ENCODE peak calls at places on chromosomes 13 and 19, in nine cellular contexts. One of them, this sample, is unnamed.

GRCh38 chr13:72694314-72694713 is 33.1 kb downstream of the MZT1 start:
- DNase-seq in heart right ventricle: no peak
- DNase-seq in osteocyte: no peak
- DNase-seq in activated T-helper 2 cell treated with anti-CD3 and anti-CD28 coated beads, Interferon-gamma antibody, Interleukin-2, Interleukin-4, amounts not matched to agents 10 μg/mL and 5 μg/mL and 100 μg/mL, durations not matched to agents 14 hours and 24 hours and 36 hours: no peak
- DNase-seq in stimulated activated naive CD8-positive, alpha-beta T cell treated with anti-CD3 and anti-CD28 coated beads, Interleukin-15, Interleukin-2, amounts not matched to agents 100 U/mL and 50 U/mL, for 24 hours: no peak
- DNase-seq in lower leg skin: no peak
- DNase-seq in foreskin keratinocyte: no peak
- DNase-seq in activated T-cell treated with anti-CD3 and anti-CD28 coated beads for 4 hours: no peak
- DNase-seq in progenitor cell of endocrine pancreas: no peak
- DNase-seq in this sample: no peak

GRCh38 chr19:48033604-48034003 is 10.3 kb downstream of the CABP5 start:
- DNase-seq in heart right ventricle: no peak
- DNase-seq in osteocyte: no peak
- DNase-seq in activated T-helper 2 cell treated with anti-CD3 and anti-CD28 coated beads, Interferon-gamma antibody, Interleukin-2, Interleukin-4, amounts not matched to agents 10 μg/mL and 5 μg/mL and 100 μg/mL, durations not matched to agents 14 hours and 24 hours and 36 hours: no peak
- DNase-seq in stimulated activated naive CD8-positive, alpha-beta T cell treated with anti-CD3 and anti-CD28 coated beads, Interleukin-15, Interleukin-2, amounts not matched to agents 100 U/mL and 50 U/mL, for 24 hours: no peak
- DNase-seq in lower leg skin: no peak
- DNase-seq in foreskin keratinocyte: no peak
- DNase-seq in activated T-cell treated with anti-CD3 and anti-CD28 coated beads for 4 hours: no peak
- DNase-seq in progenitor cell of endocrine pancreas: no peak
- DNase-seq in this sample: no peak

GRCh38 chr19:35262101-35262761 is 6.5 kb upstream of the USF2 start:
- DNase-seq in heart right ventricle: no peak
- DNase-seq in osteocyte: peak; percentile 75
- DNase-seq in activated T-helper 2 cell treated with anti-CD3 and anti-CD28 coated beads, Interferon-gamma antibody, Interleukin-2, Interleukin-4, amounts not matched to agents 10 μg/mL and 5 μg/mL and 100 μg/mL, durations not matched to agents 14 hours and 24 hours and 36 hours: no peak
- DNase-seq in stimulated activated naive CD8-positive, alpha-beta T cell treated with anti-CD3 and anti-CD28 coated beads, Interleukin-15, Interleukin-2, amounts not matched to agents 100 U/mL and 50 U/mL, for 24 hours: peak; percentile 2
- DNase-seq in lower leg skin: no peak
- DNase-seq in foreskin keratinocyte: no peak
- DNase-seq in activated T-cell treated with anti-CD3 and anti-CD28 coated beads for 4 hours: no peak
- DNase-seq in progenitor cell of endocrine pancreas: no peak
- DNase-seq in this sample: no peak

GRCh38 chr13:95485045-95485517 is 67.4 kb upstream of the CLDN10 start:
- DNase-seq in heart right ventricle: no peak
- DNase-seq in osteocyte: no peak
- DNase-seq in activated T-helper 2 cell treated with anti-CD3 and anti-CD28 coated beads, Interferon-gamma antibody, Interleukin-2, Interleukin-4, amounts not matched to agents 10 μg/mL and 5 μg/mL and 100 μg/mL, durations not matched to agents 14 hours and 24 hours and 36 hours: no peak
- DNase-seq in stimulated activated naive CD8-positive, alpha-beta T cell treated with anti-CD3 and anti-CD28 coated beads, Interleukin-15, Interleukin-2, amounts not matched to agents 100 U/mL and 50 U/mL, for 24 hours: no peak
- DNase-seq in lower leg skin: no peak
- DNase-seq in foreskin keratinocyte: no peak
- DNase-seq in activated T-cell treated with anti-CD3 and anti-CD28 coated beads for 4 hours: no peak
- DNase-seq in progenitor cell of endocrine pancreas: no peak
- DNase-seq in this sample: peak; percentile 45

GRCh38 chr19:6042776-6043726 is 65.1 kb upstream of the RANBP3 start:
- DNase-seq in heart right ventricle: no peak
- DNase-seq in osteocyte: peak; percentile 62
- DNase-seq in activated T-helper 2 cell treated with anti-CD3 and anti-CD28 coated beads, Interferon-gamma antibody, Interleukin-2, Interleukin-4, amounts not matched to agents 10 μg/mL and 5 μg/mL and 100 μg/mL, durations not matched to agents 14 hours and 24 hours and 36 hours: no peak
- DNase-seq in stimulated activated naive CD8-positive, alpha-beta T cell treated with anti-CD3 and anti-CD28 coated beads, Interleukin-15, Interleukin-2, amounts not matched to agents 100 U/mL and 50 U/mL, for 24 hours: no peak
- DNase-seq in lower leg skin: no peak
- DNase-seq in foreskin keratinocyte: no peak
- DNase-seq in activated T-cell treated with anti-CD3 and anti-CD28 coated beads for 4 hours: no peak
- DNase-seq in progenitor cell of endocrine pancreas: no peak
- DNase-seq in this sample: no peak

GRCh38 chr13:112213467-112214245 is 146.7 kb downstream of the SOX1 start:
- DNase-seq in heart right ventricle: no peak
- DNase-seq in osteocyte: no peak
- DNase-seq in activated T-helper 2 cell treated with anti-CD3 and anti-CD28 coated beads, Interferon-gamma antibody, Interleukin-2, Interleukin-4, amounts not matched to agents 10 μg/mL and 5 μg/mL and 100 μg/mL, durations not matched to agents 14 hours and 24 hours and 36 hours: no peak
- DNase-seq in stimulated activated naive CD8-positive, alpha-beta T cell treated with anti-CD3 and anti-CD28 coated beads, Interleukin-15, Interleukin-2, amounts not matched to agents 100 U/mL and 50 U/mL, for 24 hours: no peak
- DNase-seq in lower leg skin: no peak
- DNase-seq in foreskin keratinocyte: no peak
- DNase-seq in activated T-cell treated with anti-CD3 and anti-CD28 coated beads for 4 hours: no peak
- DNase-seq in progenitor cell of endocrine pancreas: no peak
- DNase-seq in this sample: no peak

GRCh38 chr19:38727868-38728660 is 16.2 kb downstream of the CAPN12 start:
- DNase-seq in heart right ventricle: peak; percentile 58
- DNase-seq in osteocyte: no peak
- DNase-seq in activated T-helper 2 cell treated with anti-CD3 and anti-CD28 coated beads, Interferon-gamma antibody, Interleukin-2, Interleukin-4, amounts not matched to agents 10 μg/mL and 5 μg/mL and 100 μg/mL, durations not matched to agents 14 hours and 24 hours and 36 hours: no peak
- DNase-seq in stimulated activated naive CD8-positive, alpha-beta T cell treated with anti-CD3 and anti-CD28 coated beads, Interleukin-15, Interleukin-2, amounts not matched to agents 100 U/mL and 50 U/mL, for 24 hours: no peak
- DNase-seq in lower leg skin: peak; percentile 14
- DNase-seq in foreskin keratinocyte: no peak
- DNase-seq in activated T-cell treated with anti-CD3 and anti-CD28 coated beads for 4 hours: no peak
- DNase-seq in progenitor cell of endocrine pancreas: no peak
- DNase-seq in this sample: no peak

GRCh38 chr19:50328257-50329145 is 676 bp downstream of the KCNC3 start:
- DNase-seq in heart right ventricle: no peak
- DNase-seq in osteocyte: no peak
- DNase-seq in activated T-helper 2 cell treated with anti-CD3 and anti-CD28 coated beads, Interferon-gamma antibody, Interleukin-2, Interleukin-4, amounts not matched to agents 10 μg/mL and 5 μg/mL and 100 μg/mL, durations not matched to agents 14 hours and 24 hours and 36 hours: no peak
- DNase-seq in stimulated activated naive CD8-positive, alpha-beta T cell treated with anti-CD3 and anti-CD28 coated beads, Interleukin-15, Interleukin-2, amounts not matched to agents 100 U/mL and 50 U/mL, for 24 hours: peak; percentile 53
- DNase-seq in lower leg skin: no peak
- DNase-seq in foreskin keratinocyte: no peak
- DNase-seq in activated T-cell treated with anti-CD3 and anti-CD28 coated beads for 4 hours: no peak
- DNase-seq in progenitor cell of endocrine pancreas: no peak
- DNase-seq in this sample: no peak

GRCh38 chr19:55149078-55150003 is at the start of gene TNNT1:
- DNase-seq in heart right ventricle: no peak
- DNase-seq in osteocyte: no peak
- DNase-seq in activated T-helper 2 cell treated with anti-CD3 and anti-CD28 coated beads, Interferon-gamma antibody, Interleukin-2, Interleukin-4, amounts not matched to agents 10 μg/mL and 5 μg/mL and 100 μg/mL, durations not matched to agents 14 hours and 24 hours and 36 hours: no peak
- DNase-seq in stimulated activated naive CD8-positive, alpha-beta T cell treated with anti-CD3 and anti-CD28 coated beads, Interleukin-15, Interleukin-2, amounts not matched to agents 100 U/mL and 50 U/mL, for 24 hours: no peak
- DNase-seq in lower leg skin: no peak
- DNase-seq in foreskin keratinocyte: no peak
- DNase-seq in activated T-cell treated with anti-CD3 and anti-CD28 coated beads for 4 hours: no peak
- DNase-seq in progenitor cell of endocrine pancreas: no peak
- DNase-seq in this sample: no peak

GRCh38 chr13:41639237-41639904 is 182.0 kb downstream of the RGCC start:
- DNase-seq in heart right ventricle: no peak
- DNase-seq in osteocyte: no peak
- DNase-seq in activated T-helper 2 cell treated with anti-CD3 and anti-CD28 coated beads, Interferon-gamma antibody, Interleukin-2, Interleukin-4, amounts not matched to agents 10 μg/mL and 5 μg/mL and 100 μg/mL, durations not matched to agents 14 hours and 24 hours and 36 hours: no peak
- DNase-seq in stimulated activated naive CD8-positive, alpha-beta T cell treated with anti-CD3 and anti-CD28 coated beads, Interleukin-15, Interleukin-2, amounts not matched to agents 100 U/mL and 50 U/mL, for 24 hours: no peak
- DNase-seq in lower leg skin: no peak
- DNase-seq in foreskin keratinocyte: no peak
- DNase-seq in activated T-cell treated with anti-CD3 and anti-CD28 coated beads for 4 hours: no peak
- DNase-seq in progenitor cell of endocrine pancreas: no peak
- DNase-seq in this sample: no peak

GRCh38 chr13:75830842-75831241 is 194.7 kb downstream of the LMO7 start:
- DNase-seq in heart right ventricle: no peak
- DNase-seq in osteocyte: no peak
- DNase-seq in activated T-helper 2 cell treated with anti-CD3 and anti-CD28 coated beads, Interferon-gamma antibody, Interleukin-2, Interleukin-4, amounts not matched to agents 10 μg/mL and 5 μg/mL and 100 μg/mL, durations not matched to agents 14 hours and 24 hours and 36 hours: no peak
- DNase-seq in stimulated activated naive CD8-positive, alpha-beta T cell treated with anti-CD3 and anti-CD28 coated beads, Interleukin-15, Interleukin-2, amounts not matched to agents 100 U/mL and 50 U/mL, for 24 hours: no peak
- DNase-seq in lower leg skin: no peak
- DNase-seq in foreskin keratinocyte: no peak
- DNase-seq in activated T-cell treated with anti-CD3 and anti-CD28 coated beads for 4 hours: no peak
- DNase-seq in progenitor cell of endocrine pancreas: no peak
- DNase-seq in this sample: peak; percentile 41

GRCh38 chr13:43783820-43784219 is 3.0 kb downstream of the ENOX1 start:
- DNase-seq in heart right ventricle: peak; percentile 12
- DNase-seq in osteocyte: no peak
- DNase-seq in activated T-helper 2 cell treated with anti-CD3 and anti-CD28 coated beads, Interferon-gamma antibody, Interleukin-2, Interleukin-4, amounts not matched to agents 10 μg/mL and 5 μg/mL and 100 μg/mL, durations not matched to agents 14 hours and 24 hours and 36 hours: no peak
- DNase-seq in stimulated activated naive CD8-positive, alpha-beta T cell treated with anti-CD3 and anti-CD28 coated beads, Interleukin-15, Interleukin-2, amounts not matched to agents 100 U/mL and 50 U/mL, for 24 hours: no peak
- DNase-seq in lower leg skin: no peak
- DNase-seq in foreskin keratinocyte: no peak
- DNase-seq in activated T-cell treated with anti-CD3 and anti-CD28 coated beads for 4 hours: no peak
- DNase-seq in progenitor cell of endocrine pancreas: no peak
- DNase-seq in this sample: peak; percentile 62

GRCh38 chr19:46721269-46722003 is 4.5 kb upstream of the PRKD2 start:
- DNase-seq in heart right ventricle: no peak
- DNase-seq in osteocyte: no peak
- DNase-seq in activated T-helper 2 cell treated with anti-CD3 and anti-CD28 coated beads, Interferon-gamma antibody, Interleukin-2, Interleukin-4, amounts not matched to agents 10 μg/mL and 5 μg/mL and 100 μg/mL, durations not matched to agents 14 hours and 24 hours and 36 hours: no peak
- DNase-seq in stimulated activated naive CD8-positive, alpha-beta T cell treated with anti-CD3 and anti-CD28 coated beads, Interleukin-15, Interleukin-2, amounts not matched to agents 100 U/mL and 50 U/mL, for 24 hours: no peak
- DNase-seq in lower leg skin: no peak
- DNase-seq in foreskin keratinocyte: no peak
- DNase-seq in activated T-cell treated with anti-CD3 and anti-CD28 coated beads for 4 hours: no peak
- DNase-seq in progenitor cell of endocrine pancreas: no peak
- DNase-seq in this sample: no peak

GRCh38 chr19:32222594-32222993 is 122.8 kb upstream of the ZNF507 start:
- DNase-seq in heart right ventricle: no peak
- DNase-seq in osteocyte: peak; percentile 65
- DNase-seq in activated T-helper 2 cell treated with anti-CD3 and anti-CD28 coated beads, Interferon-gamma antibody, Interleukin-2, Interleukin-4, amounts not matched to agents 10 μg/mL and 5 μg/mL and 100 μg/mL, durations not matched to agents 14 hours and 24 hours and 36 hours: no peak
- DNase-seq in stimulated activated naive CD8-positive, alpha-beta T cell treated with anti-CD3 and anti-CD28 coated beads, Interleukin-15, Interleukin-2, amounts not matched to agents 100 U/mL and 50 U/mL, for 24 hours: no peak
- DNase-seq in lower leg skin: no peak
- DNase-seq in foreskin keratinocyte: no peak
- DNase-seq in activated T-cell treated with anti-CD3 and anti-CD28 coated beads for 4 hours: no peak
- DNase-seq in progenitor cell of endocrine pancreas: no peak
- DNase-seq in this sample: no peak

GRCh38 chr13:30033681-30034447 is 183.4 kb upstream of the UBL3 start:
- DNase-seq in heart right ventricle: no peak
- DNase-seq in osteocyte: no peak
- DNase-seq in activated T-helper 2 cell treated with anti-CD3 and anti-CD28 coated beads, Interferon-gamma antibody, Interleukin-2, Interleukin-4, amounts not matched to agents 10 μg/mL and 5 μg/mL and 100 μg/mL, durations not matched to agents 14 hours and 24 hours and 36 hours: no peak
- DNase-seq in stimulated activated naive CD8-positive, alpha-beta T cell treated with anti-CD3 and anti-CD28 coated beads, Interleukin-15, Interleukin-2, amounts not matched to agents 100 U/mL and 50 U/mL, for 24 hours: no peak
- DNase-seq in lower leg skin: no peak
- DNase-seq in foreskin keratinocyte: peak; percentile 64
- DNase-seq in activated T-cell treated with anti-CD3 and anti-CD28 coated beads for 4 hours: no peak
- DNase-seq in progenitor cell of endocrine pancreas: no peak
- DNase-seq in this sample: peak; percentile 66

GRCh38 chr19:56837892-56838679 is 2.4 kb downstream of the PEG3 start:
- DNase-seq in heart right ventricle: peak; percentile 69
- DNase-seq in osteocyte: no peak
- DNase-seq in activated T-helper 2 cell treated with anti-CD3 and anti-CD28 coated beads, Interferon-gamma antibody, Interleukin-2, Interleukin-4, amounts not matched to agents 10 μg/mL and 5 μg/mL and 100 μg/mL, durations not matched to agents 14 hours and 24 hours and 36 hours: no peak
- DNase-seq in stimulated activated naive CD8-positive, alpha-beta T cell treated with anti-CD3 and anti-CD28 coated beads, Interleukin-15, Interleukin-2, amounts not matched to agents 100 U/mL and 50 U/mL, for 24 hours: no peak
- DNase-seq in lower leg skin: peak; percentile 25
- DNase-seq in foreskin keratinocyte: no peak
- DNase-seq in activated T-cell treated with anti-CD3 and anti-CD28 coated beads for 4 hours: no peak
- DNase-seq in progenitor cell of endocrine pancreas: no peak
- DNase-seq in this sample: peak; percentile 2

GRCh38 chr19:41810301-41810700 is 13.9 kb downstream of the CEACAM3 start:
- DNase-seq in heart right ventricle: no peak
- DNase-seq in osteocyte: no peak
- DNase-seq in activated T-helper 2 cell treated with anti-CD3 and anti-CD28 coated beads, Interferon-gamma antibody, Interleukin-2, Interleukin-4, amounts not matched to agents 10 μg/mL and 5 μg/mL and 100 μg/mL, durations not matched to agents 14 hours and 24 hours and 36 hours: no peak
- DNase-seq in stimulated activated naive CD8-positive, alpha-beta T cell treated with anti-CD3 and anti-CD28 coated beads, Interleukin-15, Interleukin-2, amounts not matched to agents 100 U/mL and 50 U/mL, for 24 hours: no peak
- DNase-seq in lower leg skin: no peak
- DNase-seq in foreskin keratinocyte: no peak
- DNase-seq in activated T-cell treated with anti-CD3 and anti-CD28 coated beads for 4 hours: no peak
- DNase-seq in progenitor cell of endocrine pancreas: no peak
- DNase-seq in this sample: no peak

GRCh38 chr19:7415163-7415856 is 66.6 kb downstream of the ARHGEF18 start:
- DNase-seq in heart right ventricle: no peak
- DNase-seq in osteocyte: no peak
- DNase-seq in activated T-helper 2 cell treated with anti-CD3 and anti-CD28 coated beads, Interferon-gamma antibody, Interleukin-2, Interleukin-4, amounts not matched to agents 10 μg/mL and 5 μg/mL and 100 μg/mL, durations not matched to agents 14 hours and 24 hours and 36 hours: no peak
- DNase-seq in stimulated activated naive CD8-positive, alpha-beta T cell treated with anti-CD3 and anti-CD28 coated beads, Interleukin-15, Interleukin-2, amounts not matched to agents 100 U/mL and 50 U/mL, for 24 hours: no peak
- DNase-seq in lower leg skin: no peak
- DNase-seq in foreskin keratinocyte: no peak
- DNase-seq in activated T-cell treated with anti-CD3 and anti-CD28 coated beads for 4 hours: no peak
- DNase-seq in progenitor cell of endocrine pancreas: no peak
- DNase-seq in this sample: no peak

GRCh38 chr19:38191747-38192146 is 32.3 kb downstream of the DPF1 start:
- DNase-seq in heart right ventricle: no peak
- DNase-seq in osteocyte: no peak
- DNase-seq in activated T-helper 2 cell treated with anti-CD3 and anti-CD28 coated beads, Interferon-gamma antibody, Interleukin-2, Interleukin-4, amounts not matched to agents 10 μg/mL and 5 μg/mL and 100 μg/mL, durations not matched to agents 14 hours and 24 hours and 36 hours: no peak
- DNase-seq in stimulated activated naive CD8-positive, alpha-beta T cell treated with anti-CD3 and anti-CD28 coated beads, Interleukin-15, Interleukin-2, amounts not matched to agents 100 U/mL and 50 U/mL, for 24 hours: no peak
- DNase-seq in lower leg skin: no peak
- DNase-seq in foreskin keratinocyte: no peak
- DNase-seq in activated T-cell treated with anti-CD3 and anti-CD28 coated beads for 4 hours: no peak
- DNase-seq in progenitor cell of endocrine pancreas: no peak
- DNase-seq in this sample: no peak

GRCh38 chr13:24851546-24851945 is 87.6 kb downstream of the RNF17 start:
- DNase-seq in heart right ventricle: no peak
- DNase-seq in osteocyte: no peak
- DNase-seq in activated T-helper 2 cell treated with anti-CD3 and anti-CD28 coated beads, Interferon-gamma antibody, Interleukin-2, Interleukin-4, amounts not matched to agents 10 μg/mL and 5 μg/mL and 100 μg/mL, durations not matched to agents 14 hours and 24 hours and 36 hours: no peak
- DNase-seq in stimulated activated naive CD8-positive, alpha-beta T cell treated with anti-CD3 and anti-CD28 coated beads, Interleukin-15, Interleukin-2, amounts not matched to agents 100 U/mL and 50 U/mL, for 24 hours: no peak
- DNase-seq in lower leg skin: no peak
- DNase-seq in foreskin keratinocyte: peak; percentile 77
- DNase-seq in activated T-cell treated with anti-CD3 and anti-CD28 coated beads for 4 hours: no peak
- DNase-seq in progenitor cell of endocrine pancreas: no peak
- DNase-seq in this sample: peak; percentile 78

GRCh38 chr19:54430306-54431254 is 15.3 kb downstream of the TTYH1 start:
- DNase-seq in heart right ventricle: peak; percentile 51
- DNase-seq in osteocyte: no peak
- DNase-seq in activated T-helper 2 cell treated with anti-CD3 and anti-CD28 coated beads, Interferon-gamma antibody, Interleukin-2, Interleukin-4, amounts not matched to agents 10 μg/mL and 5 μg/mL and 100 μg/mL, durations not matched to agents 14 hours and 24 hours and 36 hours: no peak
- DNase-seq in stimulated activated naive CD8-positive, alpha-beta T cell treated with anti-CD3 and anti-CD28 coated beads, Interleukin-15, Interleukin-2, amounts not matched to agents 100 U/mL and 50 U/mL, for 24 hours: peak; percentile 69
- DNase-seq in lower leg skin: no peak
- DNase-seq in foreskin keratinocyte: no peak
- DNase-seq in activated T-cell treated with anti-CD3 and anti-CD28 coated beads for 4 hours: peak; percentile 36
- DNase-seq in progenitor cell of endocrine pancreas: no peak
- DNase-seq in this sample: no peak

GRCh38 chr13:113457510-113457909 is 4.2 kb upstream of the ADPRHL1 start:
- DNase-seq in heart right ventricle: no peak
- DNase-seq in osteocyte: peak; percentile 76
- DNase-seq in activated T-helper 2 cell treated with anti-CD3 and anti-CD28 coated beads, Interferon-gamma antibody, Interleukin-2, Interleukin-4, amounts not matched to agents 10 μg/mL and 5 μg/mL and 100 μg/mL, durations not matched to agents 14 hours and 24 hours and 36 hours: no peak
- DNase-seq in stimulated activated naive CD8-positive, alpha-beta T cell treated with anti-CD3 and anti-CD28 coated beads, Interleukin-15, Interleukin-2, amounts not matched to agents 100 U/mL and 50 U/mL, for 24 hours: no peak
- DNase-seq in lower leg skin: no peak
- DNase-seq in foreskin keratinocyte: no peak
- DNase-seq in activated T-cell treated with anti-CD3 and anti-CD28 coated beads for 4 hours: no peak
- DNase-seq in progenitor cell of endocrine pancreas: no peak
- DNase-seq in this sample: no peak

GRCh38 chr13:29953542-29953941 is 103.1 kb upstream of the UBL3 start:
- DNase-seq in heart right ventricle: no peak
- DNase-seq in osteocyte: no peak
- DNase-seq in activated T-helper 2 cell treated with anti-CD3 and anti-CD28 coated beads, Interferon-gamma antibody, Interleukin-2, Interleukin-4, amounts not matched to agents 10 μg/mL and 5 μg/mL and 100 μg/mL, durations not matched to agents 14 hours and 24 hours and 36 hours: no peak
- DNase-seq in stimulated activated naive CD8-positive, alpha-beta T cell treated with anti-CD3 and anti-CD28 coated beads, Interleukin-15, Interleukin-2, amounts not matched to agents 100 U/mL and 50 U/mL, for 24 hours: no peak
- DNase-seq in lower leg skin: no peak
- DNase-seq in foreskin keratinocyte: no peak
- DNase-seq in activated T-cell treated with anti-CD3 and anti-CD28 coated beads for 4 hours: no peak
- DNase-seq in progenitor cell of endocrine pancreas: no peak
- DNase-seq in this sample: no peak

GRCh38 chr19:41945135-41945766 is 13.9 kb downstream of the RABAC1 start:
- DNase-seq in heart right ventricle: no peak
- DNase-seq in osteocyte: no peak
- DNase-seq in activated T-helper 2 cell treated with anti-CD3 and anti-CD28 coated beads, Interferon-gamma antibody, Interleukin-2, Interleukin-4, amounts not matched to agents 10 μg/mL and 5 μg/mL and 100 μg/mL, durations not matched to agents 14 hours and 24 hours and 36 hours: peak; percentile 67
- DNase-seq in stimulated activated naive CD8-positive, alpha-beta T cell treated with anti-CD3 and anti-CD28 coated beads, Interleukin-15, Interleukin-2, amounts not matched to agents 100 U/mL and 50 U/mL, for 24 hours: peak; percentile 91
- DNase-seq in lower leg skin: no peak
- DNase-seq in foreskin keratinocyte: no peak
- DNase-seq in activated T-cell treated with anti-CD3 and anti-CD28 coated beads for 4 hours: peak; percentile 85
- DNase-seq in progenitor cell of endocrine pancreas: no peak
- DNase-seq in this sample: no peak

GRCh38 chr13:25581351-25581750 is 209.6 kb downstream of the ATP8A2 start:
- DNase-seq in heart right ventricle: no peak
- DNase-seq in osteocyte: no peak
- DNase-seq in activated T-helper 2 cell treated with anti-CD3 and anti-CD28 coated beads, Interferon-gamma antibody, Interleukin-2, Interleukin-4, amounts not matched to agents 10 μg/mL and 5 μg/mL and 100 μg/mL, durations not matched to agents 14 hours and 24 hours and 36 hours: no peak
- DNase-seq in stimulated activated naive CD8-positive, alpha-beta T cell treated with anti-CD3 and anti-CD28 coated beads, Interleukin-15, Interleukin-2, amounts not matched to agents 100 U/mL and 50 U/mL, for 24 hours: no peak
- DNase-seq in lower leg skin: no peak
- DNase-seq in foreskin keratinocyte: no peak
- DNase-seq in activated T-cell treated with anti-CD3 and anti-CD28 coated beads for 4 hours: no peak
- DNase-seq in progenitor cell of endocrine pancreas: no peak
- DNase-seq in this sample: no peak

GRCh38 chr13:60613080-60613479 is 216.1 kb downstream of the TDRD3 start:
- DNase-seq in heart right ventricle: no peak
- DNase-seq in osteocyte: no peak
- DNase-seq in activated T-helper 2 cell treated with anti-CD3 and anti-CD28 coated beads, Interferon-gamma antibody, Interleukin-2, Interleukin-4, amounts not matched to agents 10 μg/mL and 5 μg/mL and 100 μg/mL, durations not matched to agents 14 hours and 24 hours and 36 hours: no peak
- DNase-seq in stimulated activated naive CD8-positive, alpha-beta T cell treated with anti-CD3 and anti-CD28 coated beads, Interleukin-15, Interleukin-2, amounts not matched to agents 100 U/mL and 50 U/mL, for 24 hours: no peak
- DNase-seq in lower leg skin: no peak
- DNase-seq in foreskin keratinocyte: no peak
- DNase-seq in activated T-cell treated with anti-CD3 and anti-CD28 coated beads for 4 hours: no peak
- DNase-seq in progenitor cell of endocrine pancreas: no peak
- DNase-seq in this sample: no peak

GRCh38 chr19:19514215-19514633 is 1.1 kb downstream of the TSSK6 start:
- DNase-seq in heart right ventricle: peak; percentile 85
- DNase-seq in osteocyte: no peak
- DNase-seq in activated T-helper 2 cell treated with anti-CD3 and anti-CD28 coated beads, Interferon-gamma antibody, Interleukin-2, Interleukin-4, amounts not matched to agents 10 μg/mL and 5 μg/mL and 100 μg/mL, durations not matched to agents 14 hours and 24 hours and 36 hours: no peak
- DNase-seq in stimulated activated naive CD8-positive, alpha-beta T cell treated with anti-CD3 and anti-CD28 coated beads, Interleukin-15, Interleukin-2, amounts not matched to agents 100 U/mL and 50 U/mL, for 24 hours: peak; percentile 23
- DNase-seq in lower leg skin: peak; percentile 39
- DNase-seq in foreskin keratinocyte: no peak
- DNase-seq in activated T-cell treated with anti-CD3 and anti-CD28 coated beads for 4 hours: no peak
- DNase-seq in progenitor cell of endocrine pancreas: no peak
- DNase-seq in this sample: no peak